ENCODE peak calls at places on chromosomes 2 and 18, in eight cellular contexts. L, U, D, E, Y, Z, N and M are unnamed samples.

GRCh38 chr18:49655266-49656097 is 93.6 kb downstream of the LIPG start:
- DNase-seq in L (no peak), U (no peak), D (no peak), E (no peak), Y (no peak), Z (no peak), N (no peak), M (no peak)

GRCh38 chr2:118893100-118893499 is 45.7 kb upstream of the EN1 start:
- DNase-seq in L (no peak), U (no peak), D (no peak), E (no peak), Y (no peak), Z (no peak), N (no peak), M (no peak)

GRCh38 chr18:34957119-34957863 is 83.9 kb upstream of the MAPRE2 start:
- DNase-seq in L (no peak), U (no peak), D (no peak), E (peak; percentile 36), Y (no peak), Z (no peak), N (no peak), M (no peak)

GRCh38 chr2:234091883-234092282 is 41.4 kb downstream of the SPP2 start:
- DNase-seq in L (no peak), U (no peak), D (no peak), E (no peak), Y (no peak), Z (no peak), N (no peak), M (no peak)

GRCh38 chr2:54483426-54483825 is 27.3 kb downstream of the SPTBN1 start:
- DNase-seq in L (no peak), U (no peak), D (no peak), E (peak; percentile 86), Y (no peak), Z (no peak), N (no peak), M (no peak)

GRCh38 chr2:200596774-200597173 is 11.0 kb downstream of the AOX1 start:
- DNase-seq in L (no peak), U (no peak), D (no peak), E (no peak), Y (no peak), Z (no peak), N (no peak), M (no peak)

GRCh38 chr2:143545643-143546275 is 416.5 kb downstream of the ARHGAP15 start:
- DNase-seq in L (no peak), U (no peak), D (no peak), E (peak; percentile 29), Y (no peak), Z (no peak), N (no peak), M (no peak)

GRCh38 chr2:38428940-38429339 is 51.9 kb upstream of the ATL2 start:
- DNase-seq in L (peak; percentile 13), U (no peak), D (no peak), E (no peak), Y (no peak), Z (no peak), N (no peak), M (no peak)

GRCh38 chr2:29233428-29233827 is 118.2 kb downstream of the CLIP4 start:
- DNase-seq in L (no peak), U (no peak), D (no peak), E (no peak), Y (no peak), Z (no peak), N (no peak), M (no peak)

GRCh38 chr2:165868211-165868610 is 74.2 kb upstream of the GALNT3 start:
- DNase-seq in L (no peak), U (no peak), D (no peak), E (no peak), Y (no peak), Z (no peak), N (no peak), M (no peak)

GRCh38 chr2:168935810-168936581 is 34.9 kb downstream of the G6PC2 start:
- DNase-seq in L (no peak), U (no peak), D (no peak), E (peak; percentile 78), Y (no peak), Z (no peak), N (no peak), M (no peak)

GRCh38 chr2:234741976-234742375 is 209.8 kb upstream of the SH3BP4 start:
- DNase-seq in L (no peak), U (no peak), D (no peak), E (no peak), Y (no peak), Z (no peak), N (no peak), M (no peak)

GRCh38 chr2:25977768-25978167 is 4.5 kb downstream of the KIF3C start:
- DNase-seq in L (no peak), U (no peak), D (no peak), E (peak; percentile 80), Y (no peak), Z (no peak), N (no peak), M (no peak)

GRCh38 chr18:76923485-76924085 is 101.2 kb downstream of the ZNF236 start:
- DNase-seq in L (no peak), U (no peak), D (no peak), E (peak; percentile 23), Y (no peak), Z (no peak), N (no peak), M (no peak)

GRCh38 chr2:67854103-67854502 is 208.7 kb downstream of the C1D start:
- DNase-seq in L (no peak), U (no peak), D (no peak), E (peak; percentile 18), Y (no peak), Z (no peak), N (no peak), M (no peak)

GRCh38 chr2:218701806-218702205 is 8.8 kb upstream of the TTLL4 start:
- DNase-seq in L (no peak), U (no peak), D (no peak), E (no peak), Y (no peak), Z (no peak), N (no peak), M (no peak)

GRCh38 chr2:41994177-41994576 is 53.6 kb upstream of the PKDCC start:
- DNase-seq in L (no peak), U (no peak), D (no peak), E (peak; percentile 26), Y (no peak), Z (no peak), N (no peak), M (no peak)

GRCh38 chr2:46645681-46646162 is 166.4 kb downstream of the TMEM247 start:
- DNase-seq in L (peak; percentile 19), U (no peak), D (no peak), E (peak; percentile 76), Y (no peak), Z (no peak), N (no peak), M (no peak)

GRCh38 chr2:64881037-64881492 is 108.1 kb upstream of the SLC1A4 start:
- DNase-seq in L (no peak), U (no peak), D (no peak), E (no peak), Y (no peak), Z (no peak), N (no peak), M (no peak)

GRCh38 chr2:67825476-67825875 is 237.3 kb downstream of the C1D start:
- DNase-seq in L (no peak), U (no peak), D (no peak), E (peak; percentile 39), Y (no peak), Z (no peak), N (no peak), M (no peak)

GRCh38 chr2:84301717-84302116 is 157.4 kb downstream of the SUCLG1 start:
- DNase-seq in L (no peak), U (no peak), D (no peak), E (no peak), Y (no peak), Z (no peak), N (no peak), M (no peak)

GRCh38 chr2:44793322-44793870 is 148.1 kb upstream of the SIX3 start:
- DNase-seq in L (no peak), U (no peak), D (no peak), E (peak; percentile 30), Y (no peak), Z (no peak), N (no peak), M (no peak)

GRCh38 chr2:164182116-164182637 is 439.1 kb downstream of the GRB14 start:
- DNase-seq in L (no peak), U (no peak), D (no peak), E (no peak), Y (no peak), Z (no peak), N (no peak), M (no peak)

GRCh38 chr2:146837857-146838256 is 1007.0 kb upstream of the ACVR2A start:
- DNase-seq in L (no peak), U (no peak), D (no peak), E (no peak), Y (no peak), Z (no peak), N (no peak), M (no peak)

GRCh38 chr2:110639972-110640371 is 37.9 kb downstream of the BUB1 start:
- DNase-seq in L (peak; percentile 32), U (no peak), D (no peak), E (no peak), Y (no peak), Z (no peak), N (no peak), M (no peak)

GRCh38 chr2:54020793-54021414 is 50.1 kb upstream of the PSME4 start:
- DNase-seq in L (no peak), U (no peak), D (no peak), E (no peak), Y (no peak), Z (no peak), N (no peak), M (no peak)

GRCh38 chr2:2107140-2107539 is 223.9 kb downstream of the MYT1L start:
- DNase-seq in L (peak; percentile 34), U (no peak), D (no peak), E (no peak), Y (no peak), Z (no peak), N (no peak), M (no peak)

GRCh38 chr2:114113527-114113926 is 223.6 kb downstream of the ACTR3 start:
- DNase-seq in L (no peak), U (no peak), D (no peak), E (no peak), Y (no peak), Z (no peak), N (no peak), M (no peak)

GRCh38 chr18:49685231-49685942 is 123.5 kb downstream of the LIPG start:
- DNase-seq in L (no peak), U (no peak), D (no peak), E (no peak), Y (no peak), Z (no peak), N (no peak), M (no peak)